ENCODE peak calls at places on chromosomes 6 and 20, in ten cellular contexts. P, X, K, S, Z, O, C, A, T and I are unnamed samples.

GRCh38 chr6:12595161-12595792 is 121.3 kb upstream of the PHACTR1 start:
- DNase-seq in K (peak), X (peak), C (no peak), Z (no peak), S (no peak), P (no peak), T (no peak), O (no peak), A (no peak), I (no peak)

GRCh38 chr6:136365781-136366354 is 76.2 kb upstream of the BCLAF1 start:
- DNase-seq in O (no peak), X (no peak), T (no peak), C (no peak), K (no peak), P (peak), S (no peak), A (peak), Z (peak), I (no peak)

GRCh38 chr6:111423055-111423633 is 59.9 kb downstream of the REV3L start:
- DNase-seq in P (no peak), Z (no peak), O (no peak), T (no peak), C (no peak), A (no peak), K (no peak), S (no peak), X (no peak), I (no peak)

GRCh38 chr6:137467211-137467610 is 27.0 kb downstream of the OLIG3 start:
- DNase-seq in X (no peak), T (no peak), O (no peak), A (no peak), C (no peak), S (no peak), Z (no peak), P (no peak), K (no peak), I (no peak)

GRCh38 chr6:23446394-23447001 is 679.5 kb upstream of the NRSN1 start:
- DNase-seq in S (no peak), A (no peak), C (no peak), P (no peak), X (peak), O (peak), K (peak), Z (no peak), T (no peak), I (peak)

GRCh38 chr6:137950581-137950980 is 83.5 kb downstream of the TNFAIP3 start:
- DNase-seq in O (no peak), T (no peak), A (no peak), S (no peak), K (no peak), P (no peak), Z (no peak), C (no peak), X (no peak), I (no peak)

GRCh38 chr6:127160484-127160883 is 42.0 kb downstream of the RSPO3 start:
- DNase-seq in O (no peak), Z (no peak), C (no peak), T (no peak), A (no peak), K (no peak), S (no peak), P (no peak), X (no peak), I (no peak)

GRCh38 chr6:43142101-43142500 is 29.0 kb upstream of the SRF start:
- DNase-seq in K (no peak), Z (no peak), O (no peak), T (no peak), S (no peak), A (peak), X (no peak), C (no peak), P (no peak), I (no peak)

GRCh38 chr20:31908016-31908415 is 37.6 kb downstream of the TTLL9 start:
- DNase-seq in O (no peak), S (no peak), T (no peak), K (no peak), C (no peak), Z (no peak), A (no peak), P (no peak), X (no peak), I (no peak)

GRCh38 chr20:9323622-9324021 is 190.8 kb upstream of the LAMP5 start:
- DNase-seq in K (no peak), X (peak), P (no peak), Z (no peak), T (no peak), C (no peak), S (no peak), A (no peak), O (no peak), I (no peak)

GRCh38 chr6:117022774-117023173 is 145.7 kb downstream of the RFX6 start:
- DNase-seq in Z (no peak), C (no peak), X (no peak), S (no peak), T (no peak), O (no peak), P (no peak), A (no peak), K (no peak), I (no peak)

GRCh38 chr20:11054266-11055025 is 380.6 kb upstream of the JAG1 start:
- DNase-seq in X (no peak), K (peak), A (no peak), T (no peak), O (no peak), C (no peak), S (no peak), Z (no peak), P (no peak), I (no peak)

GRCh38 chr20:18645196-18645745 is 57.4 kb downstream of the DTD1 start:
- DNase-seq in Z (no peak), K (no peak), T (no peak), C (no peak), S (no peak), P (no peak), A (no peak), O (no peak), X (no peak), I (no peak)

GRCh38 chr6:161327360-161327953 is 53.6 kb upstream of the AGPAT4 start:
- DNase-seq in A (no peak), K (no peak), C (no peak), S (no peak), T (no peak), Z (no peak), X (no peak), P (no peak), O (peak), I (no peak)

GRCh38 chr20:59756241-59756640 is 151.9 kb downstream of the PHACTR3 start:
- DNase-seq in S (no peak), P (no peak), K (no peak), X (no peak), Z (no peak), O (no peak), T (no peak), C (no peak), A (no peak), I (no peak)

GRCh38 chr6:143755301-143755744 is 77.6 kb downstream of the PHACTR2 start:
- DNase-seq in C (no peak), Z (peak), S (no peak), O (peak), P (no peak), X (no peak), T (no peak), A (no peak), K (no peak), I (no peak)

GRCh38 chr6:55410674-55411073 is 83.4 kb downstream of the GFRAL start:
- DNase-seq in C (no peak), X (no peak), A (no peak), K (no peak), O (no peak), Z (no peak), T (no peak), P (no peak), S (no peak), I (no peak)